ENCODE peak calls at places on chromosome 16, in six cellular contexts. R is astrocyte of the spinal cord, T is AG09309, S is cardiac fibroblast, O is Caco-2, K is PC-3. Y is an unnamed sample.

GRCh38 chr16:35311475-35311874 is 1852.1 kb downstream of the TP53TG3F start:
- DNase-seq in K (no peak), T (no peak), S (no peak), R (no peak), O (no peak), Y (no peak)

GRCh38 chr16:11049396-11050059 is 105.2 kb downstream of the CLEC16A start:
- DNase-seq in T (no peak), S (no peak), O (peak; percentile 58), K (peak; percentile 66), R (no peak), Y (no peak)

GRCh38 chr16:79580465-79581200 is 19.9 kb downstream of the MAF start:
- DNase-seq in R (no peak), T (no peak), O (no peak), S (no peak), K (no peak), Y (no peak)

GRCh38 chr16:67857547-67858233 is 10.2 kb upstream of the CENPT start:
- DNase-seq in R (peak; percentile 91), T (peak; percentile 86), O (peak; percentile 86), K (peak; percentile 95), S (peak; percentile 96), Y (peak; percentile 35)

GRCh38 chr16:74019608-74020007 is 277.0 kb upstream of the PSMD7 start:
- DNase-seq in R (no peak), O (no peak), T (no peak), S (no peak), K (no peak), Y (no peak)

GRCh38 chr16:11248133-11248532 is 7.9 kb downstream of the SOCS1 start:
- DNase-seq in O (no peak), T (no peak), R (no peak), K (peak; percentile 29), S (no peak), Y (no peak)

GRCh38 chr16:27628216-27628945 is 78.4 kb downstream of the KATNIP start:
- DNase-seq in T (no peak), K (no peak), R (no peak), O (no peak), S (no peak), Y (no peak)

GRCh38 chr16:66705790-66706505 is 9.4 kb upstream of the CMTM4 start:
- DNase-seq in R (peak; percentile 29), S (peak; percentile 60), K (no peak), T (no peak), O (no peak), Y (no peak)

GRCh38 chr16:21656795-21657768 is 4.7 kb upstream of the IGSF6 start:
- DNase-seq in O (no peak), R (peak; percentile 57), T (no peak), K (peak; percentile 58), S (peak; percentile 71), Y (no peak)

GRCh38 chr16:15672514-15673167 is 22.6 kb downstream of the NDE1 start:
- DNase-seq in R (peak; percentile 98), K (peak; percentile 92), S (peak; percentile 99), T (peak; percentile 92), O (no peak), Y (peak; percentile 94)

GRCh38 chr16:68416057-68417046 is 32.0 kb downstream of the SMPD3 start:
- DNase-seq in T (no peak), R (no peak), O (peak; percentile 23), K (peak; percentile 47), S (no peak), Y (peak; percentile 97)

GRCh38 chr16:14284930-14285541 is 213.9 kb downstream of the MRTFB start:
- DNase-seq in R (peak; percentile 79), T (peak; percentile 23), S (peak; percentile 77), K (peak; percentile 60), O (peak; percentile 66), Y (peak; percentile 63)

GRCh38 chr16:79163666-79164377 is 436.7 kb downstream of the MAF start:
- DNase-seq in O (no peak), R (no peak), K (no peak), T (no peak), S (no peak), Y (no peak)

GRCh38 chr16:23702951-23703350 is 10.1 kb downstream of the ERN2 start:
- DNase-seq in O (no peak), S (no peak), K (no peak), R (no peak), T (no peak), Y (no peak)

GRCh38 chr16:47143329-47143676 is 442 bp downstream of the NETO2 start:
- DNase-seq in O (peak; percentile 67), R (peak; percentile 72), T (no peak), K (peak; percentile 74), S (peak; percentile 74), Y (peak; percentile 34)

GRCh38 chr16:49492090-49492801 is 118.6 kb downstream of the C16orf78 start:
- DNase-seq in T (no peak), R (peak; percentile 4), S (peak; percentile 21), K (peak; percentile 6), O (no peak), Y (no peak)

GRCh38 chr16:73179671-73180370 is 131.9 kb upstream of the ZFHX3 start:
- DNase-seq in R (no peak), K (no peak), T (no peak), O (no peak), S (no peak), Y (no peak)

GRCh38 chr16:11621920-11622651 is 35.4 kb upstream of the LITAF start:
- DNase-seq in T (no peak), O (no peak), S (no peak), K (no peak), R (no peak), Y (no peak)

GRCh38 chr16:24075929-24076716 is 180.0 kb upstream of the CACNG3 start:
- DNase-seq in O (no peak), R (no peak), S (no peak), K (peak; percentile 1), T (no peak), Y (no peak)

GRCh38 chr16:75532142-75532765 is 3.7 kb downstream of the CHST5 start:
- DNase-seq in S (no peak), K (no peak), T (no peak), R (no peak), O (peak; percentile 29), Y (no peak)

GRCh38 chr16:50460538-50461399 is 87.4 kb upstream of the NKD1 start:
- DNase-seq in R (no peak), T (no peak), S (no peak), O (peak; percentile 31), K (no peak), Y (no peak)

GRCh38 chr16:56787185-56787584 is 57.3 kb downstream of the NUP93 start:
- DNase-seq in R (no peak), K (no peak), T (no peak), O (no peak), S (no peak), Y (no peak)

GRCh38 chr16:56793504-56793903 is 63.6 kb downstream of the NUP93 start:
- DNase-seq in T (no peak), R (peak; percentile 53), S (peak; percentile 69), O (no peak), K (peak; percentile 40), Y (no peak)

GRCh38 chr16:56788435-56788834 is 58.5 kb downstream of the NUP93 start:
- DNase-seq in S (no peak), O (no peak), R (no peak), T (no peak), K (no peak), Y (peak; percentile 69)

GRCh38 chr16:56792960-56793359 is 63.0 kb downstream of the NUP93 start:
- DNase-seq in K (no peak), R (no peak), T (no peak), O (no peak), S (no peak), Y (no peak)

GRCh38 chr16:56789360-56789759 is 59.4 kb downstream of the NUP93 start:
- DNase-seq in K (peak; percentile 56), T (no peak), S (peak; percentile 57), O (peak; percentile 62), R (peak; percentile 51), Y (peak; percentile 80)
- TF ChIP-seq CTCF in K (peak; percentile 57), T (peak; percentile 58), S (peak; percentile 52), O (peak; percentile 60), R (peak; percentile 60), Y (peak; percentile 81)

GRCh38 chr16:1621851-1622250 is 9.7 kb downstream of the CRAMP1 start:
- DNase-seq in T (no peak), O (no peak), S (no peak), K (no peak), R (no peak), Y (no peak)

GRCh38 chr16:1626327-1626726 is 14.2 kb downstream of the CRAMP1 start:
- DNase-seq in T (no peak), R (no peak), O (no peak), S (no peak), K (no peak), Y (no peak)

GRCh38 chr16:1631230-1631629 is 19.1 kb downstream of the CRAMP1 start:
- DNase-seq in S (no peak), T (no peak), R (no peak), O (no peak), K (no peak), Y (no peak)

GRCh38 chr16:1630450-1631213 is 18.5 kb downstream of the CRAMP1 start:
- DNase-seq in K (no peak), T (no peak), O (no peak), R (no peak), S (no peak), Y (peak; percentile 85)

GRCh38 chr16:1626776-1627175 is 14.6 kb downstream of the CRAMP1 start:
- DNase-seq in O (no peak), R (no peak), K (no peak), T (no peak), S (no peak), Y (no peak)
- H3K4me3 ChIP-seq in O (no peak overlapping the region), R (no peak overlapping the region), K (no peak overlapping the region), T (no peak overlapping the region), S (no peak overlapping the region), Y (no peak overlapping the region)

GRCh38 chr16:17556276-17557052 is 85.7 kb upstream of the XYLT1 start:
- DNase-seq in K (peak; percentile 17), R (peak; percentile 43), O (peak; percentile 39), T (no peak), S (peak; percentile 7), Y (peak; percentile 3)
- TF ChIP-seq CTCF in K (peak; percentile 37), R (peak; percentile 74), O (peak; percentile 61), T (peak; percentile 67), S (peak; percentile 57), Y (peak; percentile 62)

DNA sequence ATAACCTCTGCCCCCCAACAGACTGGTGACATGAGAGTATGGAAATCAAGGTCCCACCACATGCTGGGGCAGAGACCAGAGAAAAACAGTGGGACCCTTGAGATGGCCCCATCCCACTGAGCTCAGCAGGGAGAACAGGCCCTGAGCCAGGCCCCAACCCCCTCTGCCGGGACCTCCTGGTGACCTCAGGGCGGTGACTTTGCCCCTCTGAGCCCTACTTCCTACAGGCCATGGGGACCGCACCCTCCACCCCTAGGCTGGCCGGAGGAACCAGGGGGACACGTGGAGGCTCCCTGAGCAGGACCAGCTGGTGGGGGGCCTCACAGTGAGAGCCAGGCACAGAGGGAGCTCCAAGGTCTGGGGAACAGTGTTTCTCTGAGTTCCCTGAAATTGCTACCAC is 13.8 kb upstream of the SRRM2 start:
- DNase-seq in S (no peak), K (no peak), T (no peak), R (no peak), O (no peak), Y (no peak)
- H3K4me3 ChIP-seq in S (no peak overlapping the region), K (no peak overlapping the region), T (no peak overlapping the region), R (no peak overlapping the region), O (no peak overlapping the region), Y (no peak overlapping the region)

Y was measured in LNCaP clone FGC.